ENCODE peak calls at places on chromosome 4, in four cellular contexts. E is right lobe of liver; V is ovary; J is naive thymus-derived CD4-positive, alpha-beta T cell. F is an unnamed sample.

GRCh38 chr4:28427306-28428085 is 1566.9 kb downstream of the STIM2 start:
- DNase-seq in E (no peak), J (no peak), V (no peak), F (no peak)

GRCh38 chr4:253936-254756 is 51.1 kb downstream of the ZNF732 start:
- DNase-seq in V (no peak), J (no peak), E (no peak), F (no peak)

GRCh38 chr4:88040707-88041106 is 33.3 kb downstream of the PKD2 start:
- DNase-seq in V (no peak), J (no peak), E (no peak), F (no peak)

GRCh38 chr4:190018201-190018920 is 8.7 kb downstream of the FRG2 start:
- DNase-seq in V (no peak), E (no peak), J (no peak), F (no peak)

GRCh38 chr4:138560448-138560847 is 318.3 kb upstream of the SLC7A11 start:
- DNase-seq in E (no peak), V (no peak), J (no peak), F (no peak)

GRCh38 chr4:4481394-4482000 is 60.4 kb downstream of the STX18 start:
- DNase-seq in E (no peak), V (no peak), J (no peak), F (no peak)

GRCh38 chr4:124278477-124278876 is 434.1 kb downstream of the ANKRD50 start:
- DNase-seq in V (no peak), E (no peak), J (no peak), F (no peak)

GRCh38 chr4:90000995-90001394 is 106.3 kb downstream of the MMRN1 start:
- DNase-seq in E (no peak), V (no peak), J (no peak), F (no peak)

GRCh38 chr4:147596976-147597375 is 20.2 kb upstream of the TMEM184C start:
- DNase-seq in J (no peak), V (no peak), E (no peak), F (no peak)

GRCh38 chr4:34280131-34280530 is 1964.2 kb downstream of the ARAP2 start:
- DNase-seq in J (no peak), V (no peak), E (no peak), F (no peak)

GRCh38 chr4:57448452-57448851 is 338.3 kb upstream of the IGFBP7 start:
- DNase-seq in E (no peak), V (no peak), J (no peak), F (no peak)

GRCh38 chr4:58679051-58679450 is 1568.9 kb upstream of the IGFBP7 start:
- DNase-seq in E (no peak), J (no peak), V (no peak), F (no peak)

GRCh38 chr4:115529126-115529525 is 415.7 kb upstream of the NDST4 start:
- DNase-seq in J (no peak), V (no peak), E (no peak), F (no peak)

GRCh38 chr4:21768349-21769310 is 179.9 kb downstream of the KCNIP4 start:
- DNase-seq in J (no peak), V (no peak), E (no peak), F (no peak)

GRCh38 chr4:142406051-142406549 is 440.0 kb downstream of the INPP4B start:
- DNase-seq in J (no peak), V (no peak), E (no peak), F (no peak)

GRCh38 chr4:100246697-100247096 is 56.4 kb upstream of the DDIT4L start:
- DNase-seq in V (no peak), J (no peak), E (no peak), F (no peak)

GRCh38 chr4:166594326-166594946 is 639.9 kb downstream of the SPOCK3 start:
- DNase-seq in V (no peak), J (no peak), E (no peak), F (no peak)

GRCh38 chr4:57136281-57136680 is 26.1 kb upstream of the IGFBP7 start:
- DNase-seq in V (no peak), J (no peak), E (no peak), F (no peak)

GRCh38 chr4:119755599-119755998 is 127.0 kb upstream of the PDE5A start:
- DNase-seq in E (no peak), V (no peak), J (no peak), F (no peak)

GRCh38 chr4:182124359-182124758 is 118.8 kb upstream of the TENM3 start:
- DNase-seq in V (no peak), J (no peak), E (no peak), F (no peak)

GRCh38 chr4:158850800-158851644 is 82.2 kb downstream of the FNIP2 start:
- DNase-seq in E (no peak), V (no peak), J (no peak), F (no peak)

GRCh38 chr4:87506974-87507701 is 22.0 kb downstream of the SPARCL1 start:
- DNase-seq in V (no peak), J (no peak), E (no peak), F (no peak)

GRCh38 chr4:2497324-2497723 is 28.4 kb downstream of the RNF4 start:
- DNase-seq in V (no peak), J (no peak), E (no peak), F (no peak)

GRCh38 chr4:2494992-2495391 is 26.1 kb downstream of the RNF4 start:
- DNase-seq in V (peak; percentile 53), J (no peak), E (no peak), F (no peak)

GRCh38 chr4:2500547-2500946 is 31.6 kb downstream of the RNF4 start:
- DNase-seq in E (no peak), J (no peak), V (no peak), F (no peak)

GRCh38 chr4:2501034-2501594 is 32.2 kb downstream of the RNF4 start:
- DNase-seq in E (no peak), V (no peak), J (no peak), F (no peak)

GRCh38 chr4:2497931-2498330 is 29.0 kb downstream of the RNF4 start:
- DNase-seq in J (no peak), V (no peak), E (no peak), F (no peak)
- H3K36me3 ChIP-seq in J (peaks cover 91% of the 10 kb centered on the region), V (no peaks in the 10 kb centered on the region), E (peaks cover 12% of the 10 kb centered on the region), F (peaks cover 74% of the 10 kb centered on the region)

GRCh38 chr4:30005995-30006394 is 714.2 kb upstream of the PCDH7 start:
- DNase-seq in E (no peak), V (no peak), J (no peak), F (no peak)
- H3K27me3 ChIP-seq in E (no peaks in the 10 kb centered on the region), V (no peaks in the 10 kb centered on the region), J (no peaks in the 10 kb centered on the region), F (no peaks in the 10 kb centered on the region)

GRCh38 chr4:150725957-150726523 is 144.1 kb downstream of the MAB21L2 start:
- DNase-seq in J (no peak), V (no peak), E (no peak), F (no peak)
- H3K4me1 ChIP-seq in J (no peaks in the 10 kb centered on the region), V (no peaks in the 10 kb centered on the region), E (peaks cover 21% of the 10 kb centered on the region), F (peaks cover 9% of the 10 kb centered on the region)

DNA sequence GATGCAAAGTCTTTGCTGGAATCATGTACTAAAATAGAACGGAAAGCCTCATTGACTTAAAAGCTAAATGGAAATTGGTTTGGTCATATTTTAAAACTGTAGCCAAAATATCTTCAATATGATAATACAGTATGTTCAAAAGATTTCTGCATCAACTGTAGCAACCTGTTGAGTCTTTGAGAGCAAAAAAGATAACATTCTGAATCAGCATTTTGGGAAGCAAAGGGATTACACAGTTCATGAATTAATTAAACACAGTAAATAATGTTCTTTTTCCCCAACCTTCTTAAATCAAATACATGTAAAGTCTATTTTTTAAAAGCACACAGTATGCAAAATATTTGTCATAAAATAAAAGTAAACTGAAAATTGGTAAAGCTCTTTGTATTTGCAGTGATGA is 50.5 kb downstream of the DCHS2 start:
- DNase-seq in E (no peak), J (no peak), V (no peak), F (no peak)
- H3K36me3 ChIP-seq in E (no peaks in the 10 kb centered on the region), J (no peaks in the 10 kb centered on the region), V (no peaks in the 10 kb centered on the region), F (no peaks in the 10 kb centered on the region)

F was measured in upper lobe of right lung.